ENCODE peak calls at places on chromosomes 2 and 18, in five cellular contexts. One of them, this sample, is unnamed.

GRCh38 chr2:219032051-219032745 is 9.1 kb downstream of the CFAP65 start:
- DNase-seq in fibroblast of mammary gland: no peak
- DNase-seq in CD8-positive, alpha-beta memory T cell: no peak
- DNase-seq in A549: no peak
- DNase-seq in HAP-1: no peak
- DNase-seq in this sample: no peak

GRCh38 chr2:179354739-179355537 is 90.3 kb upstream of the SESTD1 start:
- DNase-seq in HAP-1: no peak
- DNase-seq in CD8-positive, alpha-beta memory T cell: no peak
- DNase-seq in fibroblast of mammary gland: peak; percentile 32
- DNase-seq in A549: no peak
- DNase-seq in this sample: no peak

GRCh38 chr18:43893001-43893637 is 615.8 kb upstream of the SYT4 start:
- DNase-seq in A549: no peak
- DNase-seq in CD8-positive, alpha-beta memory T cell: no peak
- DNase-seq in HAP-1: no peak
- DNase-seq in fibroblast of mammary gland: peak; percentile 100
- DNase-seq in this sample: no peak

GRCh38 chr2:113079123-113079522 is 11.4 kb downstream of the IL1F10 start:
- DNase-seq in A549: no peak
- DNase-seq in fibroblast of mammary gland: no peak
- DNase-seq in HAP-1: peak; percentile 15
- DNase-seq in CD8-positive, alpha-beta memory T cell: no peak
- DNase-seq in this sample: no peak

GRCh38 chr2:30346475-30347169 is 100.4 kb upstream of the LCLAT1 start:
- DNase-seq in A549: no peak
- DNase-seq in fibroblast of mammary gland: no peak
- DNase-seq in CD8-positive, alpha-beta memory T cell: no peak
- DNase-seq in HAP-1: no peak
- DNase-seq in this sample: no peak

GRCh38 chr2:36277146-36277808 is 78.3 kb upstream of the CRIM1 start:
- DNase-seq in CD8-positive, alpha-beta memory T cell: no peak
- DNase-seq in fibroblast of mammary gland: peak; percentile 84
- DNase-seq in HAP-1: no peak
- DNase-seq in A549: no peak
- DNase-seq in this sample: no peak

GRCh38 chr18:21769206-21769605 is 28.6 kb downstream of the MIB1 start:
- DNase-seq in HAP-1: no peak
- DNase-seq in CD8-positive, alpha-beta memory T cell: no peak
- DNase-seq in fibroblast of mammary gland: peak; percentile 16
- DNase-seq in A549: no peak
- DNase-seq in this sample: no peak

GRCh38 chr2:135916232-135916631 is 40.0 kb upstream of the MCM6 start:
- DNase-seq in CD8-positive, alpha-beta memory T cell: peak; percentile 35
- DNase-seq in HAP-1: no peak
- DNase-seq in A549: peak; percentile 6
- DNase-seq in fibroblast of mammary gland: peak; percentile 52
- DNase-seq in this sample: no peak

GRCh38 chr2:152468832-152469692 is 134.1 kb downstream of the FMNL2 start:
- DNase-seq in fibroblast of mammary gland: peak; percentile 57
- DNase-seq in HAP-1: peak; percentile 9
- DNase-seq in CD8-positive, alpha-beta memory T cell: no peak
- DNase-seq in A549: no peak
- DNase-seq in this sample: no peak

GRCh38 chr2:231521-232185 is 32.2 kb downstream of the SH3YL1 start:
- DNase-seq in fibroblast of mammary gland: no peak
- DNase-seq in HAP-1: no peak
- DNase-seq in A549: no peak
- DNase-seq in CD8-positive, alpha-beta memory T cell: no peak
- DNase-seq in this sample: no peak

GRCh38 chr2:106057206-106057605 is 136.9 kb downstream of the UXS1 start:
- DNase-seq in fibroblast of mammary gland: no peak
- DNase-seq in A549: no peak
- DNase-seq in HAP-1: no peak
- DNase-seq in CD8-positive, alpha-beta memory T cell: peak; percentile 46
- DNase-seq in this sample: no peak

GRCh38 chr2:178397002-178397605 is 53.9 kb downstream of the PRKRA start:
- DNase-seq in A549: peak; percentile 15
- DNase-seq in fibroblast of mammary gland: peak; percentile 64
- DNase-seq in HAP-1: no peak
- DNase-seq in CD8-positive, alpha-beta memory T cell: peak; percentile 28
- DNase-seq in this sample: no peak

GRCh38 chr2:61853086-61853847 is 593 bp downstream of the FAM161A start:
- DNase-seq in fibroblast of mammary gland: peak; percentile 8
- DNase-seq in HAP-1: peak; percentile 84
- DNase-seq in CD8-positive, alpha-beta memory T cell: no peak
- DNase-seq in A549: peak; percentile 79
- DNase-seq in this sample: no peak

GRCh38 chr18:14916851-14917250 is 168.9 kb downstream of the ANKRD30B start:
- DNase-seq in A549: no peak
- DNase-seq in CD8-positive, alpha-beta memory T cell: no peak
- DNase-seq in fibroblast of mammary gland: no peak
- DNase-seq in HAP-1: no peak
- DNase-seq in this sample: no peak

GRCh38 chr2:8535821-8536685 is 145.8 kb upstream of the ID2 start:
- DNase-seq in HAP-1: no peak
- DNase-seq in A549: no peak
- DNase-seq in fibroblast of mammary gland: peak; percentile 19
- DNase-seq in CD8-positive, alpha-beta memory T cell: no peak
- DNase-seq in this sample: no peak

GRCh38 chr2:239898292-239898925 is 126.7 kb downstream of the NDUFA10 start:
- DNase-seq in fibroblast of mammary gland: no peak
- DNase-seq in CD8-positive, alpha-beta memory T cell: no peak
- DNase-seq in HAP-1: no peak
- DNase-seq in A549: no peak
- DNase-seq in this sample: no peak

GRCh38 chr18:67612281-67612680 is 95.8 kb upstream of the DSEL start:
- DNase-seq in fibroblast of mammary gland: no peak
- DNase-seq in CD8-positive, alpha-beta memory T cell: no peak
- DNase-seq in A549: no peak
- DNase-seq in HAP-1: no peak
- DNase-seq in this sample: no peak

GRCh38 chr2:216130346-216130951 is 21.3 kb downstream of the XRCC5 start:
- DNase-seq in HAP-1: no peak
- DNase-seq in fibroblast of mammary gland: no peak
- DNase-seq in CD8-positive, alpha-beta memory T cell: no peak
- DNase-seq in A549: no peak
- DNase-seq in this sample: no peak

GRCh38 chr18:65214456-65214855 is 536.4 kb upstream of the CDH7 start:
- DNase-seq in CD8-positive, alpha-beta memory T cell: no peak
- DNase-seq in HAP-1: no peak
- DNase-seq in A549: no peak
- DNase-seq in fibroblast of mammary gland: no peak
- DNase-seq in this sample: no peak

GRCh38 chr18:73147591-73147990 is 279.8 kb upstream of the NETO1 start:
- DNase-seq in A549: no peak
- DNase-seq in HAP-1: no peak
- DNase-seq in CD8-positive, alpha-beta memory T cell: no peak
- DNase-seq in fibroblast of mammary gland: no peak
- DNase-seq in this sample: no peak

GRCh38 chr2:1974391-1974790 is 230.1 kb upstream of the PXDN start:
- DNase-seq in fibroblast of mammary gland: peak; percentile 77
- DNase-seq in A549: no peak
- DNase-seq in CD8-positive, alpha-beta memory T cell: no peak
- DNase-seq in HAP-1: no peak
- DNase-seq in this sample: no peak